ENCODE peak calls at places on chromosomes 12 and 14, in five cellular contexts. O is MG63, R is GM23248, J is small intestine, H is amygdala. Q is an unnamed sample.

GRCh38 chr12:14424545-14424944 is 59.1 kb downstream of the ATF7IP start:
- DNase-seq in O (no peak), R (no peak), J (no peak), H (no peak), Q (no peak)

GRCh38 chr14:52974406-52974805 is 23.6 kb upstream of the FERMT2 start:
- DNase-seq in O (no peak), R (peak; percentile 15), J (no peak), H (no peak), Q (no peak)

GRCh38 chr12:2856051-2856450 is 788 bp downstream of the TEX52 start:
- DNase-seq in O (no peak), R (peak; percentile 14), J (no peak), H (no peak), Q (no peak)

GRCh38 chr12:24854908-24855307 is 94.0 kb downstream of the BCAT1 start:
- DNase-seq in O (no peak), R (peak; percentile 18), J (no peak), H (no peak), Q (no peak)

GRCh38 chr12:64104376-64104775 is 117.7 kb downstream of the KICS2 start:
- DNase-seq in O (no peak), R (peak; percentile 73), J (no peak), H (no peak), Q (no peak)

GRCh38 chr14:95340201-95340697 is 20.5 kb upstream of the CLMN start:
- DNase-seq in O (peak; percentile 24), R (no peak), J (peak; percentile 99), H (no peak), Q (no peak)

GRCh38 chr14:69584389-69584788 is 9.7 kb upstream of the CCDC177 start:
- DNase-seq in O (no peak), R (no peak), J (no peak), H (no peak), Q (no peak)

GRCh38 chr14:38143170-38143569 is 64.5 kb upstream of the SSTR1 start:
- DNase-seq in O (no peak), R (peak; percentile 62), J (no peak), H (no peak), Q (no peak)

GRCh38 chr14:56202256-56202655 is 84.0 kb downstream of the PELI2 start:
- DNase-seq in O (no peak), R (no peak), J (no peak), H (no peak), Q (no peak)

GRCh38 chr14:83463500-83464098 is 1929.9 kb upstream of the SEL1L start:
- DNase-seq in O (peak; percentile 0), R (peak; percentile 67), J (peak; percentile 31), H (no peak), Q (no peak)

GRCh38 chr12:5171701-5172100 is 128.0 kb downstream of the KCNA5 start:
- DNase-seq in O (peak; percentile 33), R (peak; percentile 67), J (peak; percentile 64), H (no peak), Q (no peak)

GRCh38 chr12:642633-643477 is 20.4 kb downstream of the NINJ2 start:
- DNase-seq in O (peak; percentile 90), R (peak; percentile 80), J (peak; percentile 84), H (no peak), Q (peak; percentile 83)

GRCh38 chr12:4353785-4354208 is 25.7 kb downstream of the FGF23 start:
- DNase-seq in O (no peak), R (peak; percentile 14), J (peak; percentile 49), H (no peak), Q (no peak)

GRCh38 chr14:61690039-61690438 is 5.3 kb upstream of the HIF1A start:
- DNase-seq in O (peak; percentile 11), R (peak; percentile 10), J (no peak), H (no peak), Q (no peak)

GRCh38 chr12:93407283-93407962 is 29.7 kb downstream of the NUDT4 start:
- DNase-seq in O (no peak), R (no peak), J (no peak), H (no peak), Q (no peak)

GRCh38 chr14:86363047-86363446 is 833.1 kb downstream of the FLRT2 start:
- DNase-seq in O (no peak), R (no peak), J (no peak), H (no peak), Q (no peak)

GRCh38 chr14:90658541-90658967 is 157.7 kb downstream of the TTC7B start:
- DNase-seq in O (no peak), R (peak; percentile 60), J (peak; percentile 8), H (no peak), Q (no peak)

GRCh38 chr12:52971701-52972329 is 22.9 kb downstream of the KRT18 start:
- DNase-seq in O (peak; percentile 59), R (peak; percentile 93), J (peak; percentile 85), H (no peak), Q (no peak)

GRCh38 chr14:89372156-89372555 is 44.9 kb downstream of the FOXN3 start:
- DNase-seq in O (no peak), R (peak; percentile 64), J (no peak), H (no peak), Q (no peak)

GRCh38 chr14:35963209-35963608 is 137.1 kb downstream of the BRMS1L start:
- DNase-seq in O (no peak), R (no peak), J (no peak), H (no peak), Q (no peak)

GRCh38 chr14:72613975-72614319 is 280.0 kb downstream of the DPF3 start:
- DNase-seq in O (no peak), R (no peak), J (no peak), H (no peak), Q (no peak)

GRCh38 chr12:52230364-52231281 is 2.4 kb upstream of the KRT7 start:
- DNase-seq in O (peak; percentile 98), R (peak; percentile 90), J (no peak), H (no peak), Q (no peak)

GRCh38 chr14:20489093-20489994 is 16.0 kb upstream of the RNASE10 start:
- DNase-seq in O (no peak), R (peak; percentile 47), J (no peak), H (no peak), Q (peak; percentile 64)

GRCh38 chr14:50766338-50766886 is 64.5 kb downstream of the NIN start:
- DNase-seq in O (no peak), R (peak; percentile 61), J (no peak), H (no peak), Q (no peak)

GRCh38 chr14:104039214-104039613 is 46.3 kb upstream of the ASPG start:
- DNase-seq in O (no peak), R (no peak), J (no peak), H (no peak), Q (no peak)

GRCh38 chr14:69852897-69853296 is 26.3 kb upstream of the SMOC1 start:
- DNase-seq in O (no peak), R (no peak), J (no peak), H (no peak), Q (no peak)

GRCh38 chr12:54220092-54220557 is 31.3 kb upstream of the SMUG1 start:
- DNase-seq in O (peak; percentile 39), R (peak; percentile 78), J (peak; percentile 56), H (peak; percentile 60), Q (peak; percentile 15)

GRCh38 chr12:32397703-32398102 is 1.7 kb upstream of the FGD4 start:
- DNase-seq in O (no peak), R (no peak), J (no peak), H (no peak), Q (no peak)

GRCh38 chr12:105167346-105167745 is 59.8 kb downstream of the WASHC4 start:
- DNase-seq in O (no peak), R (peak; percentile 52), J (no peak), H (no peak), Q (no peak)

GRCh38 chr12:105253882-105254513 is 18.0 kb upstream of the APPL2 start:
- DNase-seq in O (peak; percentile 67), R (peak; percentile 87), J (no peak), H (no peak), Q (no peak)

GRCh38 chr14:61219673-61220072 is 61.5 kb downstream of the TMEM30B start:
- DNase-seq in O (no peak), R (peak; percentile 71), J (no peak), H (no peak), Q (no peak)

GRCh38 chr14:70921669-70922068 is 14.4 kb downstream of the PCNX1 start:
- DNase-seq in O (no peak), R (peak; percentile 73), J (no peak), H (no peak), Q (no peak)

GRCh38 chr14:30223385-30223785 is 295.7 kb upstream of the PRKD1 start:
- DNase-seq in O (peak; percentile 65), R (peak; percentile 86), J (peak; percentile 77), H (no peak), Q (no peak)

GRCh38 chr12:9951026-9951652 is 19.0 kb upstream of the CLEC2A start:
- DNase-seq in O (no peak), R (peak; percentile 6), J (peak; percentile 43), H (no peak), Q (peak; percentile 3)

GRCh38 chr12:78210894-78211302 is 380.2 kb downstream of the NAV3 start:
- DNase-seq in O (no peak), R (peak; percentile 66), J (no peak), H (no peak), Q (no peak)

GRCh38 chr14:75960219-75960618 is 21.6 kb downstream of the TGFB3 start:
- DNase-seq in O (no peak), R (no peak), J (no peak), H (no peak), Q (no peak)

GRCh38 chr14:35355981-35356839 is 48.3 kb downstream of the NFKBIA start:
- DNase-seq in O (no peak), R (peak; percentile 60), J (peak; percentile 98), H (no peak), Q (no peak)

GRCh38 chr14:76686646-76687045 is 74.6 kb upstream of the VASH1 start:
- DNase-seq in O (no peak), R (no peak), J (no peak), H (no peak), Q (no peak)

GRCh38 chr12:990308-990648 is 745 bp upstream of the ERC1 start:
- DNase-seq in O (peak; percentile 78), R (peak; percentile 88), J (peak; percentile 42), H (peak; percentile 56), Q (no peak)